ENCODE peak calls at places on chromosomes 12 and 14, in nine cellular contexts. W, I, V, Z, K, O, U, F and Q are unnamed samples. For H3K4me1 and H3K9me3, the result is how much of the 10 kb centered on the place peaks cover.

GRCh38 chr12:121812320-121812871 is 8.6 kb downstream of the SETD1B start:
- DNase-seq in W (peak), I (peak), V (peak), Z (peak), K (peak), O (no peak), U (peak), F (no peak), Q (no peak)

GRCh38 chr12:109151457-109151856 is 35.1 kb downstream of the ACACB start:
- DNase-seq in W (no peak), I (no peak), V (no peak), Z (no peak), K (no peak), O (no peak), U (no peak), F (no peak), Q (no peak)

GRCh38 chr14:32560213-32560857 is 231.2 kb downstream of the AKAP6 start:
- DNase-seq in W (peak), I (peak), V (peak), Z (no peak), K (no peak), O (no peak), U (peak), F (no peak), Q (peak)

GRCh38 chr12:98401427-98401826 is 114.0 kb upstream of the TMPO start:
- DNase-seq in W (no peak), I (no peak), V (no peak), Z (no peak), K (no peak), O (no peak), U (no peak), F (no peak), Q (no peak)

GRCh38 chr12:12736759-12737676 is 19.9 kb downstream of the CDKN1B start:
- DNase-seq in W (no peak), I (no peak), V (no peak), Z (no peak), K (no peak), O (no peak), U (peak), F (peak), Q (no peak)

GRCh38 chr12:82527165-82527780 is 159.4 kb upstream of the TMTC2 start:
- DNase-seq in W (peak), I (no peak), V (no peak), Z (no peak), K (no peak), O (no peak), U (peak), F (no peak), Q (no peak)

GRCh38 chr12:56079729-56080555 is at the start of gene ERBB3:
- DNase-seq in W (peak), I (peak), V (peak), Z (peak), K (peak), O (peak), U (peak), F (peak), Q (peak)

GRCh38 chr12:105278043-105278697 is 42.2 kb upstream of the APPL2 start:
- DNase-seq in W (no peak), I (no peak), V (no peak), Z (no peak), K (no peak), O (no peak), U (peak), F (no peak), Q (peak)

GRCh38 chr12:120406080-120406479 is 31.8 kb upstream of the COX6A1 start:
- DNase-seq in W (no peak), I (no peak), V (no peak), Z (no peak), K (no peak), O (no peak), U (no peak), F (no peak), Q (no peak)

GRCh38 chr12:71551529-71551928 is 111.9 kb downstream of the LGR5 start:
- DNase-seq in W (no peak), I (no peak), V (no peak), Z (no peak), K (no peak), O (no peak), U (no peak), F (no peak), Q (no peak)

GRCh38 chr12:120007272-120007671 is 18.2 kb downstream of the BICDL1 start:
- DNase-seq in W (no peak), I (no peak), V (no peak), Z (no peak), K (no peak), O (no peak), U (no peak), F (peak), Q (no peak)

GRCh38 chr12:121581681-121582439 is 1.0 kb upstream of the KDM2B start:
- DNase-seq in W (peak), I (no peak), V (no peak), Z (peak), K (no peak), O (no peak), U (no peak), F (no peak), Q (peak)

GRCh38 chr14:49303952-49304516 is 282.1 kb downstream of the RPS29 start:
- DNase-seq in W (peak), I (peak), V (no peak), Z (no peak), K (no peak), O (no peak), U (peak), F (no peak), Q (no peak)

GRCh38 chr14:95609398-95609990 is 74.6 kb downstream of the GLRX5 start:
- DNase-seq in W (peak), I (peak), V (no peak), Z (no peak), K (no peak), O (no peak), U (peak), F (no peak), Q (no peak)

GRCh38 chr12:53550595-53550994 is 43.3 kb upstream of the NPFF start:
- DNase-seq in W (no peak), I (no peak), V (no peak), Z (no peak), K (no peak), O (no peak), U (no peak), F (no peak), Q (no peak)

GRCh38 chr14:106665814-106666213 is 1139.4 kb downstream of the TMEM121 start:
- DNase-seq in W (no peak), I (no peak), V (no peak), Z (no peak), K (no peak), O (no peak), U (no peak), F (peak), Q (no peak)

GRCh38 chr14:22977434-22977683 is 5.0 kb downstream of the AJUBA start:
- DNase-seq in W (no peak), I (no peak), V (no peak), Z (no peak), K (no peak), O (no peak), U (no peak), F (no peak), Q (no peak)

GRCh38 chr14:22978487-22978837 is 3.9 kb downstream of the AJUBA start:
- DNase-seq in W (no peak), I (no peak), V (no peak), Z (no peak), K (no peak), O (no peak), U (no peak), F (no peak), Q (no peak)

GRCh38 chr14:22974530-22975313 is 7.6 kb downstream of the AJUBA start:
- DNase-seq in W (no peak), I (peak), V (no peak), Z (no peak), K (no peak), O (no peak), U (no peak), F (no peak), Q (no peak)

GRCh38 chr14:22977684-22978486 is 4.5 kb downstream of the AJUBA start:
- DNase-seq in W (peak), I (peak), V (peak), Z (peak), K (peak), O (no peak), U (peak), F (no peak), Q (peak)

GRCh38 chr14:22976620-22977433 is 5.5 kb downstream of the AJUBA start:
- DNase-seq in W (peak), I (no peak), V (peak), Z (no peak), K (no peak), O (no peak), U (peak), F (no peak), Q (no peak)
- H3K4me1 ChIP-seq in W (under half), I (under half), V (under half), Z (half or more), K (under half), O (under half), U (under half), F (under half), Q (under half)

DNA sequence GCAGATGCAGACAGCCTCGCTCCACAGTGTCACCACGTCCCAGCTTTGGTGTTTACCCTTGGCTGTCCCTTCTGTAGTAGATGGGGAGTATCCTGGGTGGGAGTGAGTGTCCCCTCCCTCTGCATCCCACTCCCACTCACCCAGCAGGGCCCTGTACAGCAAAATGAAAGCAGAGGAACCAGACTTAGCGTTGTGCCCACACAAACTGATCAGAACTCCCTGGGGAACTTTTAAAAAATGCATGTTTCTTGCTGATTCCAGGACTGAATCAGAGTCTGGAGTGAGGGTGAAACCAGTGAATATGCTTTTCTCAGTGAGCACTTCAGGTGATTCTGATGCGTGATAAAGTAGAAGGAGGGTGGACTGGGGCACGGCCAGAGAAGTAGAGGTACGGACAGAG is 2.9 kb downstream of the ACVRL1 start:
- DNase-seq in W (no peak), I (no peak), V (no peak), Z (no peak), K (peak), O (no peak), U (no peak), F (no peak), Q (no peak)
- H3K27ac ChIP-seq in W (peak), I (no peak), V (peak), Z (peak), K (peak), O (no peak), U (peak), F (no peak), Q (no peak)

GRCh38 chr12:34190054-34190453 is 167.8 kb downstream of the ALG10 start:
- DNase-seq in W (no peak), I (no peak), V (no peak), Z (no peak), K (no peak), O (no peak), U (no peak), F (no peak), Q (no peak)
- H3K9me3 ChIP-seq in W (under half), I (under half), V (under half), Z (under half), K (under half), O (under half), U (under half), F (under half), Q (under half)

GRCh38 chr12:57149309-57149900 is 2.0 kb upstream of the LRP1-AS start:
- DNase-seq in W (peak), I (peak), V (peak), Z (peak), K (no peak), O (no peak), U (peak), F (no peak), Q (peak)
- H3K4me1 ChIP-seq in W (under half), I (half or more), V (under half), Z (half or more), K (half or more), O (half or more), U (half or more), F (under half), Q (half or more)

GRCh38 chr14:60204843-60205774 is 39.9 kb upstream of the DHRS7 start:
- DNase-seq in W (no peak), I (no peak), V (no peak), Z (no peak), K (no peak), O (no peak), U (no peak), F (no peak), Q (no peak)
- H3K27ac ChIP-seq in W (no peak), I (no peak), V (no peak), Z (peak), K (no peak), O (no peak), U (no peak), F (no peak), Q (no peak)

GRCh38 chr12:34607520-34608195 is 585.4 kb downstream of the ALG10 start:
- DNase-seq in W (no peak), I (no peak), V (no peak), Z (no peak), K (peak), O (no peak), U (no peak), F (no peak), Q (no peak)
- H3K9me3 ChIP-seq in W (under half), I (under half), V (half or more), Z (half or more), K (under half), O (under half), U (under half), F (under half), Q (half or more)